ENCODE peak calls at places on chromosome 7, in six cellular contexts. O, D, G, P, T and B are unnamed samples.

GRCh38 chr7:141017555-141017954 is 2.8 kb upstream of the MRPS33 start:
- DNase-seq in O (no peak), D (no peak), G (no peak), P (no peak), T (no peak), B (no peak)

GRCh38 chr7:87398441-87398840 is 53.0 kb downstream of the CROT start:
- DNase-seq in O (peak), D (no peak), G (peak), P (no peak), T (peak), B (peak)

GRCh38 chr7:76353744-76354143 is 5.0 kb downstream of the YWHAG start:
- DNase-seq in O (no peak), D (no peak), G (no peak), P (no peak), T (no peak), B (no peak)

GRCh38 chr7:140304071-140304799 is 94.1 kb downstream of the SLC37A3 start:
- DNase-seq in O (no peak), D (no peak), G (no peak), P (no peak), T (peak), B (no peak)

GRCh38 chr7:152735443-152736004 is 24.0 kb upstream of the ACTR3B start:
- DNase-seq in O (no peak), D (no peak), G (no peak), P (no peak), T (no peak), B (no peak)

GRCh38 chr7:2040201-2040892 is 192.4 kb downstream of the MAD1L1 start:
- DNase-seq in O (no peak), D (no peak), G (no peak), P (no peak), T (no peak), B (no peak)

GRCh38 chr7:106102387-106102966 is 9.6 kb downstream of the SYPL1 start:
- DNase-seq in O (no peak), D (no peak), G (no peak), P (no peak), T (peak), B (no peak)

GRCh38 chr7:40282858-40283257 is 148.1 kb downstream of the SUGCT start:
- DNase-seq in O (no peak), D (no peak), G (no peak), P (no peak), T (no peak), B (no peak)

GRCh38 chr7:47180268-47180826 is 401.6 kb downstream of the TNS3 start:
- DNase-seq in O (peak), D (peak), G (peak), P (peak), T (peak), B (no peak)

DNA sequence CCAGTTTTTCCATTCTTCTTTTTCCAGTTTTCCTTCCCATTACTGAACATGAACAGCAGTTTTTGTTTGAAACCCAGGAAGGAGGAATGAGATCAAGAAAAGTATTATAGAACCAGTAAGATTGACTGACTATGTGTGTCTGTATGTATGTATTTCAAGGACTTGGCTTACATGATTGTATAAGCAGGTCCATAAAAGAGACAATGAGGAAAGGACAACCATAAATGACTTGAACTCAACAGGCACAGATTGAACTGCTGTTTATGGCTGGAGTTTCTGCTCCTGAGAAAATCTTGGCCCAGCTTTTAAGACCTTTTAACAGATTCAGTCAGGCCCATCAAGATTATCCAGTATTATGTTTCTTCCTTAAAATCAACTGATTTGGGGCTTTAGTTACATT is 39.1 kb downstream of the TMEM106B start:
- DNase-seq in O (no peak), D (no peak), G (no peak), P (no peak), T (no peak), B (no peak)
- H3K4me3 ChIP-seq in O (no peak), D (no peak), G (no peak), P (no peak), T (no peak), B (no peak)

DNA sequence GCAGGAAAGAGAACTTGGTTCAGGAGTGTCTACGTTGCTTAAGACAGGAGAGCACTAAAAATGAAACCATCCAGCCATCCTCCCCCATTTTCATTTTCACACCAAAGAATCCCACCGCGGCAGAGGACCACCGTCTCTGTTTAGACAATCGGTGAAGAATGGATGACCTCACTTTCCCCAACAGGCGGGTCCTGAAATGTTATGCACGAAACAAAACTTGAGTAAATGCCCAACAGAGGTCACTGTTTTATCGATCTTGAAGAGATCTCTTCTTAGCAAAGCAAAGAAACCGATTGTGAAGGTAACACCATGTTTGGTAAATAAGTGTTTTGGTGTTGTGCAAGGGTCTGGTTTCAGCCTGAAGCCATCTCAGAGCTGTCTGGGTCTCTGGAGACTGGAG is 1.4 kb upstream of the IL6 start:
- DNase-seq in O (no peak), D (no peak), G (peak), P (no peak), T (peak), B (no peak)
- TF ChIP-seq CTCF in O (peak), D (no peak), G (peak), P (no peak), T (no peak), B (no peak)

GRCh38 chr7:157309990-157310668 is 26.7 kb upstream of the DNAJB6 start:
- DNase-seq in O (peak), D (no peak), G (peak), P (no peak), T (peak), B (peak)

GRCh38 chr7:157313645-157314044 is 23.2 kb upstream of the DNAJB6 start:
- DNase-seq in O (no peak), D (no peak), G (no peak), P (no peak), T (no peak), B (no peak)

GRCh38 chr7:157312941-157313340 is 23.9 kb upstream of the DNAJB6 start:
- DNase-seq in O (no peak), D (no peak), G (no peak), P (no peak), T (no peak), B (no peak)

GRCh38 chr7:157307534-157307838 is 29.3 kb upstream of the DNAJB6 start:
- DNase-seq in O (no peak), D (no peak), G (no peak), P (no peak), T (no peak), B (no peak)

GRCh38 chr7:157310676-157311185 is 26.1 kb upstream of the DNAJB6 start:
- DNase-seq in O (no peak), D (no peak), G (no peak), P (no peak), T (peak), B (no peak)
- H3K4me3 ChIP-seq in O (no peak), D (no peak), G (no peak), P (no peak), T (no peak), B (no peak)

DNA sequence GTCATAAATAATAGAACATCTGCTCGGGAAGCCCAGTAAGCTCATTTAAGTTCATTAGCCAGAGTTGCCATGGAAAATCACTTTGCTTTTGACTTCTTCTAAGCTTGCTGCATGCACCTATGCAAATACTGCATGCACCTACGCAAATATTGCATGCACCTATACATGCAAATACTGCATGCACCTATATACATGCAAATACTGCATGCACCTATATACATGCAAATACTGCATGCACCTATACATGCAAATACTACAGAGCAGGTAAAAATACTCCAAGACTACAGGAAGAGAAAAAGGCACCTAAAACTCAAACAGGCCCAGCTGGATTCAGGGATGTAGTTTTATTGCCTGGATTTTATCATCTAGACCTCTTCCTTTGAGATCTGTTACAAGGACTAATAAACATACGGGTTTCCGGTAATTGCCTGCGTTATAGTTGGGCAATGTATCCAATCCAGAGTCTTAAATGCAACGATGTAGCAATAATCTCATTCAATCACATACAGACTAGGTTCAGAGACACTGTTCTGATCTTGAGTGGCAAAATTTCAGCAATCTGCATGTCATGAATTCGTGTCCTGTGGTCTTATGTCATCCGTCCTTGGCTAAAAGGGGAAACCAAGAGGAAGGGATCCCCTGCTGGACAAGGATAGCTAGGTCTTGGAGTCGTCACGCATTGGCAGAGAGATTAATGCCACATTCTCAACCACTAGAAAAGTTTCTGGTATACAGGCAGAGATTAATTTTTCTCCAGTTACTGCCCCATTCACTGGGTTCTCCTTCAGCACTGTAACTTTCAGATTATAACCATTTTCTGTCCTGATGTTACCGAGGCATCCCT is 1060.8 kb upstream of the AUTS2 start:
- DNase-seq in O (no peak), D (no peak), G (no peak), P (no peak), T (no peak), B (no peak)
- TF ChIP-seq CTCF in O (no peak), D (no peak), G (no peak), P (no peak), T (no peak), B (no peak)

DNA sequence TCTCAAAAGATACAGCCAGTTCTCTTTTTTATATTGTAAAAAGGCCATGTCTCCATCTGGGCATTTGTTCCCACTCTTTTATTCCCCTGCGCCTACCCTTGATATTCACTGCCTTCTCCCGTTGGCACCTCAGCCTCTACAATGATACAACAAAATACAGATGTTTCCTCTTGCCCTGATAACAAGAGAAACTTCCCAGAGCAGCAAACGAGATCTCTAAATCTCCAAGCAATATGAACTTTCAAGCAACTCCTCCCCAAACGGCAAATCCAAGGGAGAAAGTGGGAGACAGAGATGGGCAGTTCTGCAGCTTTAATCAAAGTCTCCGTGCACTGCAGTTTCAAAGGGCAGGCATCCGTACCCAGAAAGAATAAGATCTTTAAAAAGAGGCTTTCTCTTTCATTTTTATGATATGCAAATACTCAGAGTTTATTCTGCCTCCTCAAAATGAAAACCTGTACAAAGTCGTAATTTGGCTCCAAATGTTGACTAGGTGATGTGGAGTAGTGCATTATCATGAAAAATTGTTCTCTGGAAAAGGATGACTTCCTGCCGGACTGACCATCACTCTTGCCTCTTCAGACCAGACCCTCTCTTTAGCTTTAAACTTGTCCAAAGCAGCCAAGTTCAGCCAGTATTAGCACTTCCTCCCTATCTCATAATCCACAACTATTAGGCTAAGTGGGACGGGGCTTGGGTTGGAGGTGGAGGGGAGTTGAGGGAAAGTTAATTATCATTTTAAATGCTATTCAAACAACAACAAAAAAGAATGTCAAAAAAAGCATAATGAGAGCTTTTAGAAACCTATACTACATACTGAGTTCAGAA is 682 bp downstream of the HGF start:
- DNase-seq in O (no peak), D (no peak), G (no peak), P (no peak), T (no peak), B (no peak)
- H3K4me3 ChIP-seq in O (peak), D (no peak), G (peak), P (peak), T (peak), B (peak)

GRCh38 chr7:113267271-113267670 is 148.9 kb upstream of the SMIM30 start:
- DNase-seq in O (no peak), D (no peak), G (no peak), P (no peak), T (peak), B (no peak)
- TF ChIP-seq CTCF in O (no peak), D (no peak), G (no peak), P (no peak), T (no peak), B (no peak)